ENCODE peak calls at places on chromosomes 5 and 9, in five cellular contexts. Z, D, Y, F and M are unnamed samples.

GRCh38 chr9:72427801-72428200 is 62.8 kb upstream of the ZFAND5 start:
- DNase-seq in F (no peak), Y (no peak), Z (no peak), D (no peak), M (no peak)

GRCh38 chr5:90642706-90643229 is 84.2 kb downstream of the ADGRV1 start:
- DNase-seq in Y (no peak), F (no peak), D (no peak), Z (no peak), M (no peak)

GRCh38 chr9:87850405-87850804 is 32.3 kb upstream of the SPATA31E1 start:
- DNase-seq in D (no peak), Y (no peak), F (no peak), Z (no peak), M (no peak)

GRCh38 chr5:35470866-35471265 is 146.8 kb upstream of the SPEF2 start:
- DNase-seq in F (no peak), Y (no peak), D (peak; percentile 44), Z (no peak), M (no peak)

GRCh38 chr5:160231789-160232342 is 2.6 kb downstream of the FABP6 start:
- DNase-seq in Y (no peak), D (no peak), Z (no peak), F (peak; percentile 40), M (no peak)

GRCh38 chr5:34524123-34524522 is 132.0 kb upstream of the RAI14 start:
- DNase-seq in Y (no peak), D (no peak), Z (peak; percentile 55), F (no peak), M (no peak)

GRCh38 chr5:178774446-178774845 is 44.0 kb upstream of the ZNF354A start:
- DNase-seq in F (no peak), Y (no peak), Z (no peak), D (no peak), M (no peak)

GRCh38 chr9:82153032-82153431 is 164.5 kb downstream of the SPATA31D1 start:
- DNase-seq in D (no peak), Y (no peak), Z (no peak), F (no peak), M (no peak)

GRCh38 chr5:73300520-73301207 is 127.7 kb downstream of the TMEM174 start:
- DNase-seq in Y (peak; percentile 59), Z (no peak), D (no peak), F (no peak), M (peak; percentile 45)

GRCh38 chr5:74622122-74622521 is 18.4 kb downstream of the ENC1 start:
- DNase-seq in F (no peak), Y (no peak), Z (no peak), D (no peak), M (no peak)

GRCh38 chr5:136686192-136686872 is 321.0 kb upstream of the TRPC7 start:
- DNase-seq in Z (no peak), D (peak; percentile 10), F (no peak), Y (peak; percentile 49), M (peak; percentile 27)

GRCh38 chr9:96419691-96419969 is 1.5 kb upstream of the ZNF367 start:
- DNase-seq in Y (no peak), Z (no peak), F (no peak), D (no peak), M (no peak)

GRCh38 chr5:94471496-94471895 is 146.9 kb downstream of the KIAA0825 start:
- DNase-seq in Z (no peak), Y (no peak), F (no peak), D (no peak), M (no peak)

GRCh38 chr5:94470802-94471201 is 147.6 kb downstream of the KIAA0825 start:
- DNase-seq in F (no peak), Z (no peak), Y (no peak), D (no peak), M (no peak)

GRCh38 chr5:94468531-94468930 is 149.9 kb downstream of the KIAA0825 start:
- DNase-seq in D (no peak), F (no peak), Z (no peak), Y (no peak), M (no peak)

GRCh38 chr5:94467560-94468504 is 150.6 kb downstream of the KIAA0825 start:
- DNase-seq in Y (no peak), Z (no peak), F (no peak), D (no peak), M (no peak)

GRCh38 chr5:94469889-94470288 is 148.5 kb downstream of the KIAA0825 start:
- DNase-seq in Z (no peak), D (no peak), Y (no peak), F (no peak), M (no peak)
- TF ChIP-seq ATF2 in Z (no peak), D (no peak), Y (no peak), F (no peak), M (no peak)

GRCh38 chr9:2116073-2116472 is 100.9 kb downstream of the SMARCA2 start:
- DNase-seq in D (peak; percentile 7), Z (peak; percentile 8), Y (peak; percentile 70), F (no peak), M (peak; percentile 55)
- TF ChIP-seq ATF2 in D (no peak), Z (no peak), Y (no peak), F (no peak), M (no peak)

DNA sequence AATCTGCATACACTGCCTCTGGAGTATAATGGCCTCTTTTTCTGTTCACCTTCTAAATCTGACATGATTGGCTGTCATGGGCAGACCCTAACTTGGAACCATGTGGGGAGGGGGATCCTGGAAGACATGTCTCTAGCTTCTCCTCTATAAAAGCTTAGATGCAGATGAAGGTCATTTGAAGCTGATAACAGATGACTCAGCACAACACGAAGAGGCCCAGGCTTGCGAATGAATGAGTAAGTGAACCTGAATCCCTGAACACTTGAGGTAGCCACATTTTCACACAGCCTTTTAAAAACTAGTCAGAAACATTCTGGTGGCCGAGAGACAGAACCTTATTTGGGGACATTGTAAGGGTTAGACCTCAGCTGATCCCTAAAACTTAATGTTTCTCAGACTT is 282.6 kb downstream of the ELAVL2 start:
- DNase-seq in D (no peak), Z (no peak), Y (no peak), F (no peak), M (no peak)
- TF ChIP-seq ATF2 in D (no peak), Z (no peak), Y (no peak), F (no peak), M (no peak)

DNA sequence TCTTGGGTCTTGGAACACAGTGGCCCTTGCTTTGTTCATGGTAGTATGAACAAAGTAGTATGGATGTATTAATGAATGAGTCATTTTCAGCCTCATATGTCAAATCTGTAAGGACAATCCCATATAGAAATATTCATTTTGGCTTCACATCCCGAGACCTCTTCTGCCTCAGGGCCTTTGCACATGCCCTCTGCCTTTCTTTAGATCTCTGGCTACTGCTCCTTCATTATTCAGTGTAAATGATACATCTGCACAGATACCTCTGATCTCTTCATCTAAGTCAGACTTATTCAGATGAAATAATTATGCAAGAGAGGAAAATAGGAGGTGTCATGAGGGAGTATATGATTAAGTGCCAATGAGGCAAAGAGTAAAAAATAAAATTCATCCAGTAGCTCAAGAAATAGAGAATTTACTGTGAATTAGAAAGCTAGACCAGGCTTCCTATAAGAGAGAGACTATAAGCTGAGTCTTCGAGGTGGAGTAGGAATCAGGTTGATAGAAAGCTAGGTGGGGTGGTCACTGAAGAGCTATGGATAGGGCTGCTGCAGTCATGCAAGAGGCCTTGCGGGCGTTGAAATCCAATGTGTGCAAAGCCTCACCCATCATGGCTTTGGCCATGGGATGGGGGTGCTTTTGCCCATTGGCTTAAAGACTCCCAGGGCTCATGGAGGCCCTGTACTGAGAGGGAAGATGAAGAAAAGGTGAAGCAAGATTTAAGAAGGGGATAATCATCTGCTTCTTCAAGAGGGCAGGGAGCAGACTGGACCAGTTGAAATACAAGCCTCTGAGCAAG is 3.7 kb upstream of the TTLL11 start:
- DNase-seq in D (no peak), Y (no peak), Z (no peak), F (no peak), M (no peak)
- TF ChIP-seq ATF2 in D (no peak), Y (no peak), Z (no peak), F (no peak), M (no peak)

GRCh38 chr5:145471831-145472616 is 363.1 kb downstream of the PRELID2 start:
- DNase-seq in F (no peak), Y (no peak), D (no peak), Z (peak; percentile 17), M (no peak)
- TF ChIP-seq ATF2 in F (no peak), Y (no peak), D (no peak), Z (no peak), M (no peak)